ENCODE peak calls at places on chromosomes 16 and 17, in five cellular contexts. L, G, H, V and Z are unnamed samples.

GRCh38 chr16:54370653-54371052 is 84.1 kb upstream of the IRX3 start:
- DNase-seq in H (no peak), L (no peak), V (no peak), G (no peak), Z (no peak)

GRCh38 chr17:11412653-11413052 is 171.6 kb downstream of the SHISA6 start:
- DNase-seq in H (no peak), V (no peak), L (no peak), G (no peak), Z (no peak)

GRCh38 chr17:35088911-35089845 is 25.7 kb upstream of the RFFL start:
- DNase-seq in H (peak), V (peak), G (peak), L (peak), Z (no peak)

GRCh38 chr17:28599311-28600184 is 723 bp upstream of the SPAG5 start:
- DNase-seq in V (peak), H (peak), L (peak), G (peak), Z (no peak)

GRCh38 chr16:54194008-54194731 is 92.4 kb downstream of the IRX3 start:
- DNase-seq in H (peak), G (no peak), V (peak), L (no peak), Z (no peak)

GRCh38 chr17:43983515-43984411 is 20.7 kb upstream of the NAGS start:
- DNase-seq in L (no peak), H (no peak), V (no peak), G (no peak), Z (no peak)

GRCh38 chr16:68368602-68368944 is 57.8 kb downstream of the PRMT7 start:
- DNase-seq in L (no peak), G (no peak), H (no peak), V (no peak), Z (no peak)

GRCh38 chr16:869823-870641 is 69.5 kb upstream of the GNG13 start:
- DNase-seq in V (no peak), G (no peak), L (no peak), H (no peak), Z (no peak)

GRCh38 chr17:80023261-80024205 is 12.1 kb downstream of the TBC1D16 start:
- DNase-seq in V (no peak), H (no peak), G (no peak), L (no peak), Z (no peak)

GRCh38 chr17:40605301-40605700 is 40.0 kb upstream of the CCR7 start:
- DNase-seq in G (peak), L (no peak), H (no peak), V (no peak), Z (no peak)

GRCh38 chr16:75679366-75679765 is 2.6 kb upstream of the CPHXL2 start:
- DNase-seq in G (no peak), L (no peak), H (no peak), V (no peak), Z (no peak)

GRCh38 chr16:54400261-54400660 is 113.7 kb upstream of the IRX3 start:
- DNase-seq in G (no peak), L (no peak), H (no peak), V (no peak), Z (no peak)

GRCh38 chr17:74773871-74774286 is 2.3 kb downstream of the NAT9 start:
- DNase-seq in H (no peak), V (peak), G (no peak), L (no peak), Z (no peak)

GRCh38 chr17:16820161-16820877 is 130.3 kb downstream of the CCDC144A start:
- DNase-seq in G (no peak), H (no peak), V (no peak), L (no peak), Z (no peak)

GRCh38 chr17:48492401-48493298 is 38.2 kb downstream of the HOXB1 start:
- DNase-seq in L (no peak), V (peak), G (peak), H (peak), Z (peak)

GRCh38 chr17:28901866-28902818 is 737 bp downstream of the DHRS13 start:
- DNase-seq in G (peak), V (no peak), H (peak), L (peak), Z (no peak)

GRCh38 chr17:14196337-14196997 is 40.2 kb downstream of the CDRT15 start:
- DNase-seq in G (no peak), V (no peak), H (no peak), L (no peak), Z (no peak)

GRCh38 chr17:63700528-63701441 is 860 bp upstream of the LIMD2 start:
- DNase-seq in H (peak), V (peak), L (no peak), G (peak), Z (no peak)

GRCh38 chr17:63986842-63987615 is 11.1 kb upstream of the PRR29 start:
- DNase-seq in H (no peak), G (no peak), L (no peak), V (no peak), Z (no peak)

GRCh38 chr16:75576384-75576811 is 10.2 kb downstream of the GABARAPL2 start:
- DNase-seq in G (no peak), V (no peak), L (no peak), H (no peak), Z (no peak)

GRCh38 chr17:78528541-78528940 is 48.7 kb downstream of the DNAH17 start:
- DNase-seq in L (no peak), V (no peak), G (no peak), H (peak), Z (peak)

GRCh38 chr16:75012380-75013081 is 13.7 kb downstream of the ZNRF1 start:
- DNase-seq in L (no peak), H (no peak), G (no peak), V (peak), Z (no peak)

GRCh38 chr17:62703776-62704380 is 76.4 kb downstream of the MRC2 start:
- DNase-seq in G (peak), V (peak), L (peak), H (peak), Z (peak)

GRCh38 chr17:17772231-17772630 is 64.6 kb downstream of the SREBF1 start:
- DNase-seq in G (no peak), V (no peak), L (no peak), H (no peak), Z (no peak)

GRCh38 chr17:32567511-32567910 is 80.7 kb downstream of the CDK5R1 start:
- DNase-seq in G (no peak), H (no peak), L (no peak), V (peak), Z (no peak)

GRCh38 chr16:28531777-28532744 is 6.7 kb downstream of the NUPR1 start:
- DNase-seq in G (no peak), L (no peak), V (peak), H (no peak), Z (no peak)

GRCh38 chr16:13885700-13886099 is 34.3 kb upstream of the ERCC4 start:
- DNase-seq in G (no peak), V (no peak), H (no peak), L (no peak), Z (no peak)

GRCh38 chr17:82371333-82372062 is at the start of gene UTS2R:
- DNase-seq in G (no peak), V (no peak), H (no peak), L (no peak), Z (no peak)

GRCh38 chr16:10250137-10250850 is 68.1 kb upstream of the GRIN2A start:
- DNase-seq in G (no peak), V (no peak), H (no peak), L (no peak), Z (no peak)

GRCh38 chr17:63395075-63395815 is 50.9 kb downstream of the CYB561 start:
- DNase-seq in V (peak), G (no peak), H (no peak), L (no peak), Z (no peak)

GRCh38 chr16:13081825-13082224 is 180.4 kb downstream of the SHISA9 start:
- DNase-seq in H (no peak), L (no peak), V (no peak), G (no peak), Z (no peak)

GRCh38 chr17:66860204-66860603 is 25.3 kb downstream of the CACNG5 start:
- DNase-seq in V (no peak), L (no peak), H (no peak), G (no peak), Z (no peak)

GRCh38 chr16:82182237-82183003 is 12.4 kb upstream of the MPHOSPH6 start:
- DNase-seq in L (no peak), V (no peak), G (no peak), H (no peak), Z (no peak)

GRCh38 chr16:3760518-3760917 is 43.2 kb upstream of the TRAP1 start:
- DNase-seq in G (no peak), L (no peak), H (no peak), V (no peak), Z (no peak)

GRCh38 chr17:18262111-18262510 is 1.6 kb downstream of the MIEF2 start:
- DNase-seq in V (no peak), G (no peak), H (no peak), L (no peak), Z (no peak)